ENCODE peak calls at places on chromosomes 7 and 10, in five cellular contexts. Y is endodermal cell; N is CD8-positive, alpha-beta T cell; Q is heart left ventricle; F is SJCRH30. V is an unnamed sample.

GRCh38 chr10:129933456-129934092 is 30.5 kb downstream of the EBF3 start:
- DNase-seq in F (no peak), N (no peak), Q (no peak), Y (no peak), V (no peak)

GRCh38 chr10:46024948-46025347 is 5.5 kb downstream of the NCOA4 start:
- DNase-seq in F (no peak), Q (no peak), Y (no peak), N (no peak), V (no peak)

GRCh38 chr7:43071604-43072003 is 40.8 kb upstream of the HECW1 start:
- DNase-seq in Y (peak; percentile 92), N (no peak), F (peak; percentile 13), Q (no peak), V (no peak)

GRCh38 chr10:28822719-28823464 is 145.6 kb downstream of the BAMBI start:
- DNase-seq in F (no peak), Q (no peak), Y (no peak), N (no peak), V (no peak)

GRCh38 chr7:27784399-27785053 is 44.6 kb downstream of the TAX1BP1 start:
- DNase-seq in F (peak; percentile 17), Y (no peak), Q (no peak), N (no peak), V (peak; percentile 52)

GRCh38 chr7:351256-351655 is 61.3 kb downstream of the FOXL3 start:
- DNase-seq in Q (no peak), Y (no peak), N (peak; percentile 73), F (no peak), V (peak; percentile 70)

GRCh38 chr7:24401628-24402593 is 117.9 kb downstream of the NPY start:
- DNase-seq in F (no peak), Q (no peak), N (no peak), Y (no peak), V (peak; percentile 12)

GRCh38 chr10:60029441-60029840 is 123.1 kb upstream of the CCDC6 start:
- DNase-seq in Y (no peak), F (no peak), N (no peak), Q (no peak), V (no peak)

DNA sequence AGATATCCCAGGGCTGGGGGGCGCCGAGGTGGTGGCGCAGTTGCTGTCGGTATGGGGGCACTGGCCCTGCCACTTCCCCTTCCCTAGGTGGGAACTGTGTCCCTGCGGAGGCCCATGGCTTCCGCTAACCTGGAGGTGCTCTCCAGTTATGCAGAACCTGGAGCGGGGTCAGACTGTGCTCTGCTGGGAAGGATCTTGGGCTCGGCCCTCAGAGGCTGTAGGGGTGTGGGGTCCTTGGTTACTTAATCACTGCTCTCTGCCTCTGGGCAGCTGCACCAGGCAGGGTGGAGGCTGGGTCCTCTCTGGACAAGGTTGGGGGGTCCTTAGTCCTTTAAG is 2.4 kb downstream of the BRI3 start:
- DNase-seq in N (no peak), Y (no peak), Q (no peak), F (no peak), V (no peak)
- H3K27ac ChIP-seq in N (no peak overlapping the region), Y (no peak overlapping the region), Q (peak overlapping the region; percentile 99), F (no peak overlapping the region), V (no peak overlapping the region)

GRCh38 chr10:44982114-44982460 is 3.5 kb upstream of the DEPP1 start:
- DNase-seq in N (no peak), F (no peak), Y (no peak), Q (peak; percentile 83), V (no peak)

GRCh38 chr10:44979281-44980181 is 922 bp upstream of the DEPP1 start:
- DNase-seq in Q (no peak), Y (no peak), N (no peak), F (no peak), V (no peak)

GRCh38 chr10:44978570-44979280 is at the start of gene DEPP1:
- DNase-seq in Y (peak; percentile 95), Q (peak; percentile 96), N (no peak), F (peak; percentile 77), V (no peak)

GRCh38 chr10:44981172-44982113 is 2.8 kb upstream of the DEPP1 start:
- DNase-seq in Q (peak; percentile 73), Y (no peak), F (peak; percentile 49), N (no peak), V (no peak)

GRCh38 chr10:44980309-44981171 is 1.9 kb upstream of the DEPP1 start:
- DNase-seq in F (no peak), Q (no peak), N (no peak), Y (no peak), V (no peak)
- H3K4me1 ChIP-seq in F (peaks cover 46% of the 10 kb centered on the region), Q (peaks cover 86% of the 10 kb centered on the region), N (no peaks in the 10 kb centered on the region), Y (peaks cover 21% of the 10 kb centered on the region), V (no peaks in the 10 kb centered on the region)

GRCh38 chr10:12638781-12639180 is 289.4 kb downstream of the CAMK1D start:
- DNase-seq in F (no peak), Y (no peak), N (no peak), Q (no peak), V (no peak)
- H3K4me3 ChIP-seq in F (no peak overlapping the region), Y (no peak overlapping the region), N (no peak overlapping the region), Q (no peak overlapping the region), V (no peak overlapping the region)

GRCh38 chr10:91590904-91591791 is 41.7 kb downstream of the PPP1R3C start:
- DNase-seq in Q (peak; percentile 83), N (no peak), Y (no peak), F (peak; percentile 70), V (no peak)

GRCh38 chr10:91587710-91588638 is 44.9 kb downstream of the PPP1R3C start:
- DNase-seq in Q (no peak), N (no peak), Y (no peak), F (no peak), V (no peak)

GRCh38 chr10:91589656-91590035 is 43.2 kb downstream of the PPP1R3C start:
- DNase-seq in Q (no peak), Y (no peak), F (no peak), N (no peak), V (no peak)

GRCh38 chr10:91590142-91590903 is 42.5 kb downstream of the PPP1R3C start:
- DNase-seq in F (no peak), N (no peak), Y (no peak), Q (peak; percentile 69), V (no peak)

GRCh38 chr10:91589015-91589655 is 43.7 kb downstream of the PPP1R3C start:
- DNase-seq in N (no peak), F (no peak), Q (peak; percentile 74), Y (no peak), V (no peak)
- H3K27ac ChIP-seq in N (no peak overlapping the region), F (no peak overlapping the region), Q (peak overlapping the region; percentile 92), Y (peak overlapping the region; percentile 70), V (no peak overlapping the region)

GRCh38 chr10:77290528-77291155 is 347.0 kb downstream of the KCNMA1 start:
- DNase-seq in F (peak; percentile 59), Y (no peak), N (no peak), Q (no peak), V (no peak)

GRCh38 chr10:77293785-77294184 is 343.8 kb downstream of the KCNMA1 start:
- DNase-seq in Q (no peak), N (no peak), F (no peak), Y (no peak), V (no peak)

GRCh38 chr10:77289790-77290189 is 347.8 kb downstream of the KCNMA1 start:
- DNase-seq in F (no peak), Q (no peak), N (no peak), Y (no peak), V (no peak)

GRCh38 chr10:77289027-77289501 is 348.5 kb downstream of the KCNMA1 start:
- DNase-seq in Q (no peak), F (no peak), Y (peak; percentile 77), N (no peak), V (no peak)

DNA sequence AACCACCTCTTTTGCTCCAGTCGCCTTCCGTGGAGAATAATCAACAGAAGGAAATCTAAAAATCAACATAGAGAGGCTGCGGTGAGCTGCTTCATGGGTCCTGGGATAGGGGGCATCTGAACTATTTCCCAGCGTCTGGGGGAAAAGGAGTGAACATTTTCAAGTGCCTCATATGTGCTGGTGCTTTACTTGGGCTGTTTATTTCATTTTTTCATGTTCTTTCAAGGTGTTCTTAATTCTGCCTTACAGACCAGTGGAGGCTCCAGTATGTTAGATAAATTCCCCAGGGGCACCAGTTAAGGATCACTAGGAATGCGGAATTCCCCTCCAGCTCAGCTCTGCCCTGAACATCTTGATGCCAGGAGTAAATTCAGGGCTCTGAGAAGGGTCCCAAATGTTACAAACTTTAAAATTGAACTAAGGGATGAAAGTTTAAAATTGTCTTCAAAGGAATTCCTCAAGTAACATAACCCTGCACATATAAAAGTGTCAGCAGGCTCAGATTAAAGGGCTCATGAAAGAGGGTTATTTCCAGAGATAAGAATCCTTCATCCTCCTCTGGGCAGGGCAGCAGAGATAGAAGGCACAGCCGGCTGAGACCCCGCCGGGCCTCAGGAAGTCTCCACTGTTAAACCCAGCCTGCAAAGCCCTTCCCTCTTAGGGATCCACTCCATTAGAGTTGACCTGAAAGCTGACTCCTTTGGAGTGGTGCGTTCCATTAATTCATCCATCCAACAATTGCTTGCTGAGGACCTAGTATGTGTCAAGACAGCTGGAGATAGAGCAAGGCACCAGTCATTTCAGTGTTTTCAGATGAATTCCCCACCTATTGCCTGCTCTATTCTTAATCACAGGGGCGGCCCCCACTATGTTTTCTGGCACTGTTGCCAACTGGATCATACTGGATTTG is 345.8 kb downstream of the KCNMA1 start:
- DNase-seq in Q (no peak), F (no peak), N (no peak), Y (no peak), V (no peak)
- H3K4me1 ChIP-seq in Q (no peaks in the 10 kb centered on the region), F (peaks cover 43% of the 10 kb centered on the region), N (no peaks in the 10 kb centered on the region), Y (peaks cover 39% of the 10 kb centered on the region), V (no peaks in the 10 kb centered on the region)

DNA sequence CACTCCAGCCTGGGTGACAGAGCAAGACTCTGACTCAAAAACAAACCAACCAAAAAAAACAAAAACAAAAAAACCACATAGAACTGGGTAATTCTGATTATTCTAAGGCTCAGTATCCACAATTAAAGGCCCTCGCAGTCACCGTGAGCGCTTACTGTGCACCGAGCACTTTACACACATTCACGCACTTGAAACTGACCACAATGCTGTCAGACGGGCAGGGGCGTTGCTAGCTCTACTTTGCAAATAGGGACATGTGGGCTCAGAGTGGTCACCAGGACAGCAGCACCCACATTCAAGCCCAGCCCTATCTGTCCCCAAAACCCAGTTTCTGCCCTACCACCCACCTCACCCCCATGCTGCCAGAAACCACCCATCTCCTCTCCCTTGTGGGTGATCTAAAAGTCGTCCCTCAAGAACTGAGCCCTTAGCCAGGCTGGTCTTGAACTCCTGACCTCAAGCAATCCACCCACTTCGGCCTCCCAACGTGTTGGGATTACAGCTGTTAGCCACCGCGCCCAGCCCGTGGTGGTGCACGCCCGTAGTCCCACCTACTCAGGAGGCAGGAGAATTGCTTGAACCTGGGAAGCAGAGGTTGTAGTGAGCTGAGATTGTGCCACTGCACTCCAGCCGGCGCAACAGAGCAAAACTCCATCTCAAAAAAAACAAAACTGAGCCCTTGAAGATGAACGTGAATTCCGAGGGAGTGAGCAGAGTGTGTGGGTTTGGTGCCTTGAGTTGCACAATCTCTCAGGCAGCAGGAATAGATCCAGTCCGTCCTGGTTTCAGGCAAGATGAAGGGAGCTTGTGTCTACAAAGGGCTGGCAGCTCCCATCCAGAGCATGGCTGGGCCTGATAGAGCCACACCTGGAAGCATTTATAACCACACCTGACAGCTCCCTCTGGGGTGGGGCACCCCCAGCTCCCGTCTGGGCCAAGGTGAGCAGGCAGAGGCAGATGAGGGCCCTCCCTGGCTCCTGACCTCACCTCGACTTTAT is 5.4 kb upstream of the HSPB1 start:
- DNase-seq in F (no peak), Q (no peak), N (no peak), Y (no peak), V (no peak)
- H3K4me3 ChIP-seq in F (no peak overlapping the region), Q (no peak overlapping the region), N (no peak overlapping the region), Y (no peak overlapping the region), V (no peak overlapping the region)

GRCh38 chr10:131902211-131902610 is 1.4 kb downstream of the PPP2R2D start:
- DNase-seq in F (no peak), Q (no peak), Y (peak; percentile 46), N (no peak), V (no peak)
- H3K27ac ChIP-seq in F (no peak overlapping the region), Q (peak overlapping the region; percentile 94), Y (no peak overlapping the region), N (peak overlapping the region; percentile 56), V (peak overlapping the region; percentile 75)

V was measured in CD4-positive, alpha-beta memory T cell.